ENCODE peak calls at places on chromosomes 5 and 9, in eight cellular contexts. Z is upper lobe of right lung; R is stimulated activated CD4-positive, alpha-beta T cell treated with anti-CD3 and anti-CD28 coated beads, Interleukin-2, amount 100 ng/mL, for 24 hours; J is GM03348; X is HT1080; G is H9; K is heart left ventricle; W is activated effector memory CD4-positive, alpha-beta T cell treated with Interleukin-2 at 50 U/mL for 16 hours. F is an unnamed sample.

GRCh38 chr9:84759300-84759750 is 89.8 kb downstream of the NTRK2 start:
- DNase-seq in R (peak), X (no peak), G (no peak), Z (no peak), W (no peak), K (no peak), J (no peak), F (no peak)

GRCh38 chr5:150582281-150582791 is 58.1 kb upstream of the SYNPO start:
- DNase-seq in G (no peak), X (no peak), K (peak), R (no peak), W (no peak), J (peak), Z (peak), F (no peak)

GRCh38 chr9:137451976-137452760 is 7.0 kb downstream of the NSMF start:
- DNase-seq in R (no peak), X (no peak), Z (peak), J (no peak), K (peak), W (no peak), G (no peak), F (peak)

GRCh38 chr5:116771466-116772151 is 197.0 kb upstream of the SEMA6A start:
- DNase-seq in Z (no peak), J (no peak), R (no peak), G (no peak), K (peak), X (peak), W (no peak), F (no peak)

GRCh38 chr9:114303571-114303970 is 19.3 kb upstream of the ORM1 start:
- DNase-seq in X (no peak), J (no peak), K (no peak), R (no peak), Z (peak), W (no peak), G (no peak), F (no peak)

GRCh38 chr9:108722396-108722795 is 133.4 kb downstream of the ACTL7B start:
- DNase-seq in Z (no peak), W (no peak), G (no peak), X (no peak), K (no peak), J (peak), R (no peak), F (no peak)

GRCh38 chr9:129887210-129888084 is 52.2 kb downstream of the USP20 start:
- DNase-seq in Z (no peak), K (no peak), X (peak), G (no peak), W (peak), R (peak), J (no peak), F (peak)

GRCh38 chr9:101437806-101438232 is 2.2 kb upstream of the ALDOB start:
- DNase-seq in Z (no peak), X (no peak), R (no peak), G (no peak), K (peak), W (no peak), J (no peak), F (no peak)

GRCh38 chr5:164013077-164013670 is 507.8 kb downstream of the MAT2B start:
- DNase-seq in K (peak), R (peak), W (no peak), J (peak), X (peak), G (peak), Z (no peak), F (no peak)

GRCh38 chr9:126852289-126852688 is 8.2 kb upstream of the ZBTB34 start:
- DNase-seq in K (no peak), G (no peak), J (no peak), X (no peak), Z (no peak), R (no peak), W (no peak), F (no peak)

GRCh38 chr9:98357921-98358535 is 102.6 kb upstream of the TBC1D2 start:
- DNase-seq in W (no peak), J (peak), K (no peak), Z (no peak), G (no peak), R (no peak), X (peak), F (no peak)

GRCh38 chr9:136261686-136262430 is 16.2 kb upstream of the QSOX2 start:
- DNase-seq in J (no peak), X (no peak), R (no peak), K (no peak), Z (no peak), G (no peak), W (no peak), F (no peak)

GRCh38 chr5:68894673-68895072 is 199.1 kb upstream of the SLC30A5 start:
- DNase-seq in J (no peak), K (no peak), X (no peak), Z (no peak), R (no peak), W (no peak), G (no peak), F (no peak)

GRCh38 chr9:9970514-9970913 is 642.3 kb downstream of the PTPRD start:
- DNase-seq in W (no peak), R (no peak), Z (no peak), J (no peak), K (no peak), G (no peak), X (no peak), F (no peak)

GRCh38 chr9:6355728-6356127 is 27.6 kb downstream of the TPD52L3 start:
- DNase-seq in J (peak), G (no peak), R (no peak), Z (no peak), X (peak), W (no peak), K (no peak), F (no peak)

GRCh38 chr5:55578771-55579170 is 44.0 kb upstream of the PLPP1 start:
- DNase-seq in Z (no peak), X (no peak), W (no peak), G (no peak), J (peak), R (no peak), K (peak), F (no peak)